ENCODE peak calls at places on chromosomes 1 and 21, in five cellular contexts. One of them, this sample, is unnamed.

GRCh38 chr1:34742667-34743270 is 12.1 kb upstream of the GJB5 start:
- DNase-seq in fibroblast of the aortic adventitia: peak
- DNase-seq in activated T-cell treated with anti-CD3 and anti-CD28 coated beads, Interleukin-2, amount 50 U/mL, for 4 hours: peak
- DNase-seq in fibroblast of the conjunctiva: peak
- DNase-seq in cardiac fibroblast: peak
- DNase-seq in this sample: no peak

GRCh38 chr1:48979940-48980339 is 203.2 kb upstream of the BEND5 start:
- DNase-seq in cardiac fibroblast: no peak
- DNase-seq in fibroblast of the conjunctiva: no peak
- DNase-seq in activated T-cell treated with anti-CD3 and anti-CD28 coated beads, Interleukin-2, amount 50 U/mL, for 4 hours: no peak
- DNase-seq in fibroblast of the aortic adventitia: no peak
- DNase-seq in this sample: no peak

GRCh38 chr21:35023396-35024070 is 25.6 kb downstream of the RUNX1 start:
- DNase-seq in cardiac fibroblast: no peak
- DNase-seq in fibroblast of the aortic adventitia: no peak
- DNase-seq in activated T-cell treated with anti-CD3 and anti-CD28 coated beads, Interleukin-2, amount 50 U/mL, for 4 hours: no peak
- DNase-seq in fibroblast of the conjunctiva: no peak
- DNase-seq in this sample: no peak

GRCh38 chr1:202711949-202712635 is 1.8 kb upstream of the SYT2 start:
- DNase-seq in fibroblast of the aortic adventitia: no peak
- DNase-seq in fibroblast of the conjunctiva: no peak
- DNase-seq in activated T-cell treated with anti-CD3 and anti-CD28 coated beads, Interleukin-2, amount 50 U/mL, for 4 hours: no peak
- DNase-seq in cardiac fibroblast: no peak
- DNase-seq in this sample: no peak

GRCh38 chr1:118649406-118649805 is 338.7 kb downstream of the TBX15 start:
- DNase-seq in fibroblast of the aortic adventitia: no peak
- DNase-seq in cardiac fibroblast: no peak
- DNase-seq in fibroblast of the conjunctiva: no peak
- DNase-seq in activated T-cell treated with anti-CD3 and anti-CD28 coated beads, Interleukin-2, amount 50 U/mL, for 4 hours: no peak
- DNase-seq in this sample: no peak

GRCh38 chr1:46043491-46044017 is 88.9 kb downstream of the PIK3R3 start:
- DNase-seq in fibroblast of the conjunctiva: no peak
- DNase-seq in cardiac fibroblast: no peak
- DNase-seq in fibroblast of the aortic adventitia: no peak
- DNase-seq in activated T-cell treated with anti-CD3 and anti-CD28 coated beads, Interleukin-2, amount 50 U/mL, for 4 hours: no peak
- DNase-seq in this sample: no peak

GRCh38 chr1:47478090-47478489 is 40.2 kb downstream of the FOXD2 start:
- DNase-seq in fibroblast of the conjunctiva: no peak
- DNase-seq in cardiac fibroblast: no peak
- DNase-seq in activated T-cell treated with anti-CD3 and anti-CD28 coated beads, Interleukin-2, amount 50 U/mL, for 4 hours: no peak
- DNase-seq in fibroblast of the aortic adventitia: peak
- DNase-seq in this sample: no peak

GRCh38 chr1:224217655-224218615 is 34.9 kb downstream of the DEGS1 start:
- DNase-seq in fibroblast of the aortic adventitia: no peak
- DNase-seq in activated T-cell treated with anti-CD3 and anti-CD28 coated beads, Interleukin-2, amount 50 U/mL, for 4 hours: no peak
- DNase-seq in cardiac fibroblast: no peak
- DNase-seq in fibroblast of the conjunctiva: no peak
- DNase-seq in this sample: no peak

GRCh38 chr1:216598448-216598847 is 124.8 kb downstream of the ESRRG start:
- DNase-seq in cardiac fibroblast: no peak
- DNase-seq in activated T-cell treated with anti-CD3 and anti-CD28 coated beads, Interleukin-2, amount 50 U/mL, for 4 hours: no peak
- DNase-seq in fibroblast of the aortic adventitia: no peak
- DNase-seq in fibroblast of the conjunctiva: no peak
- DNase-seq in this sample: no peak

GRCh38 chr21:44063151-44063912 is 43.9 kb upstream of the PWP2 start:
- DNase-seq in fibroblast of the conjunctiva: no peak
- DNase-seq in cardiac fibroblast: no peak
- DNase-seq in activated T-cell treated with anti-CD3 and anti-CD28 coated beads, Interleukin-2, amount 50 U/mL, for 4 hours: no peak
- DNase-seq in fibroblast of the aortic adventitia: no peak
- DNase-seq in this sample: no peak

GRCh38 chr1:3012511-3013291 is 8.6 kb upstream of the ACTRT2 start:
- DNase-seq in cardiac fibroblast: no peak
- DNase-seq in fibroblast of the aortic adventitia: peak
- DNase-seq in activated T-cell treated with anti-CD3 and anti-CD28 coated beads, Interleukin-2, amount 50 U/mL, for 4 hours: peak
- DNase-seq in fibroblast of the conjunctiva: no peak
- DNase-seq in this sample: no peak

GRCh38 chr1:22350987-22351756 is 100.5 kb upstream of the ZBTB40 start:
- DNase-seq in fibroblast of the conjunctiva: no peak
- DNase-seq in fibroblast of the aortic adventitia: no peak
- DNase-seq in cardiac fibroblast: no peak
- DNase-seq in activated T-cell treated with anti-CD3 and anti-CD28 coated beads, Interleukin-2, amount 50 U/mL, for 4 hours: no peak
- DNase-seq in this sample: no peak

GRCh38 chr21:27813750-27814149 is 846.9 kb upstream of the ADAMTS5 start:
- DNase-seq in cardiac fibroblast: no peak
- DNase-seq in activated T-cell treated with anti-CD3 and anti-CD28 coated beads, Interleukin-2, amount 50 U/mL, for 4 hours: no peak
- DNase-seq in fibroblast of the conjunctiva: no peak
- DNase-seq in fibroblast of the aortic adventitia: no peak
- DNase-seq in this sample: no peak

GRCh38 chr21:33964706-33965325 is 49.2 kb upstream of the ATP5PO start:
- DNase-seq in cardiac fibroblast: no peak
- DNase-seq in fibroblast of the aortic adventitia: peak
- DNase-seq in activated T-cell treated with anti-CD3 and anti-CD28 coated beads, Interleukin-2, amount 50 U/mL, for 4 hours: no peak
- DNase-seq in fibroblast of the conjunctiva: no peak
- DNase-seq in this sample: no peak

GRCh38 chr21:29190920-29191319 is 60.5 kb downstream of the MAP3K7CL start:
- DNase-seq in cardiac fibroblast: peak
- DNase-seq in activated T-cell treated with anti-CD3 and anti-CD28 coated beads, Interleukin-2, amount 50 U/mL, for 4 hours: no peak
- DNase-seq in fibroblast of the conjunctiva: peak
- DNase-seq in fibroblast of the aortic adventitia: peak
- DNase-seq in this sample: peak

GRCh38 chr21:45040114-45040715 is 34.2 kb upstream of the ADARB1 start:
- DNase-seq in activated T-cell treated with anti-CD3 and anti-CD28 coated beads, Interleukin-2, amount 50 U/mL, for 4 hours: no peak
- DNase-seq in fibroblast of the aortic adventitia: no peak
- DNase-seq in fibroblast of the conjunctiva: no peak
- DNase-seq in cardiac fibroblast: no peak
- DNase-seq in this sample: no peak

GRCh38 chr1:9687120-9687875 is 35.8 kb downstream of the PIK3CD start:
- DNase-seq in activated T-cell treated with anti-CD3 and anti-CD28 coated beads, Interleukin-2, amount 50 U/mL, for 4 hours: peak
- DNase-seq in fibroblast of the aortic adventitia: no peak
- DNase-seq in fibroblast of the conjunctiva: peak
- DNase-seq in cardiac fibroblast: peak
- DNase-seq in this sample: peak

GRCh38 chr1:224407546-224408293 is 26.9 kb downstream of the WDR26 start:
- DNase-seq in fibroblast of the aortic adventitia: no peak
- DNase-seq in fibroblast of the conjunctiva: no peak
- DNase-seq in cardiac fibroblast: no peak
- DNase-seq in activated T-cell treated with anti-CD3 and anti-CD28 coated beads, Interleukin-2, amount 50 U/mL, for 4 hours: no peak
- DNase-seq in this sample: no peak

GRCh38 chr21:33402011-33402979 is 918 bp upstream of the IFNGR2 start:
- DNase-seq in activated T-cell treated with anti-CD3 and anti-CD28 coated beads, Interleukin-2, amount 50 U/mL, for 4 hours: no peak
- DNase-seq in fibroblast of the conjunctiva: no peak
- DNase-seq in fibroblast of the aortic adventitia: peak
- DNase-seq in cardiac fibroblast: peak
- DNase-seq in this sample: peak

GRCh38 chr1:58209578-58209977 is 336.9 kb downstream of the OMA1 start:
- DNase-seq in fibroblast of the conjunctiva: no peak
- DNase-seq in cardiac fibroblast: no peak
- DNase-seq in activated T-cell treated with anti-CD3 and anti-CD28 coated beads, Interleukin-2, amount 50 U/mL, for 4 hours: no peak
- DNase-seq in fibroblast of the aortic adventitia: no peak
- DNase-seq in this sample: no peak